ENCODE peak calls at places on chromosomes 1 and 21, in four cellular contexts. One of them, this sample, is unnamed. For H3K4me1, the result is how much of the 10 kb centered on the place peaks cover.

GRCh38 chr1:3393024-3393986 is 61.2 kb upstream of the ARHGEF16 start:
- DNase-seq in breast epithelium: no peak
- DNase-seq in gastrocnemius medialis: no peak
- DNase-seq in prostate gland: no peak
- DNase-seq in this sample: no peak

GRCh38 chr1:12185556-12186276 is 18.9 kb downstream of the TNFRSF1B start:
- DNase-seq in breast epithelium: no peak
- DNase-seq in gastrocnemius medialis: peak
- DNase-seq in prostate gland: no peak
- DNase-seq in this sample: no peak

GRCh38 chr1:56340977-56341376 is 238.4 kb downstream of the PLPP3 start:
- DNase-seq in breast epithelium: no peak
- DNase-seq in gastrocnemius medialis: no peak
- DNase-seq in prostate gland: no peak
- DNase-seq in this sample: no peak

GRCh38 chr1:222933273-222933672 is 118.4 kb downstream of the DISP1 start:
- DNase-seq in breast epithelium: no peak
- DNase-seq in gastrocnemius medialis: no peak
- DNase-seq in prostate gland: no peak
- DNase-seq in this sample: no peak

GRCh38 chr1:230797376-230798186 is 50.4 kb downstream of the CAPN9 start:
- DNase-seq in breast epithelium: peak
- DNase-seq in gastrocnemius medialis: peak
- DNase-seq in prostate gland: peak
- DNase-seq in this sample: peak

GRCh38 chr1:7264101-7264500 is 478.8 kb downstream of the CAMTA1 start:
- DNase-seq in breast epithelium: no peak
- DNase-seq in gastrocnemius medialis: no peak
- DNase-seq in prostate gland: no peak
- DNase-seq in this sample: peak

GRCh38 chr1:184945034-184945433 is 29.3 kb downstream of the NIBAN1 start:
- DNase-seq in breast epithelium: no peak
- DNase-seq in gastrocnemius medialis: no peak
- DNase-seq in prostate gland: no peak
- DNase-seq in this sample: peak

GRCh38 chr1:29672955-29673507 is 436.7 kb downstream of the PTPRU start:
- DNase-seq in breast epithelium: peak
- DNase-seq in gastrocnemius medialis: no peak
- DNase-seq in prostate gland: no peak
- DNase-seq in this sample: peak

GRCh38 chr1:119075614-119076013 is 64.8 kb downstream of the WARS2 start:
- DNase-seq in breast epithelium: no peak
- DNase-seq in gastrocnemius medialis: no peak
- DNase-seq in prostate gland: no peak
- DNase-seq in this sample: no peak

DNA sequence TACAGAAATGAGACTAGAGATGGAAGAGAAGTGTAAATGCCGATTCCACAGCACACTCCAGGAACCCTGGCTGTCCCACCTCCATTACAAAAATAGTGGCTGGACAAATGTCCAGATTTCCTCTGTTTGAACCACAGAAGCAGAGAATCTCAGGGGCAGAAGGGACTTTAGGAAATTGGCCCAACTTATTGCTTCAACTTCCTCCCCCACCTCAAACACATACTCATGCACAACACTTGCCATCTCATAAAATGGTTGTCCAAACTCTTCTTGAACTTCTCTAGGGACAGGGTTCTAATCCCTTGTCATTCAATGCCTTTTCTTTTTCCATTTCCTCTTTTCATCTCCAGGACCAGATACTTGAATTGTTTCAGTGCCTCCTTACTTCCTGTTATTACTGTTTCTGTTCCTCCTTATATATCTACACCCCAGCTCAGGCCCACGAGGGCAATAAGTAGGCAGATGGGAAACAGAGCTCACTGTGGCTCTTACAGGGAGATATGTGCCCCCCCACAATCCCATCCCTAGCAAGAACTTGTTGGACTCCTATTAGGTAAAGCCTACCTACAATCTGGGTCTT is 8.5 kb upstream of the B4GALT3 start:
- DNase-seq in breast epithelium: no peak
- DNase-seq in gastrocnemius medialis: no peak
- DNase-seq in prostate gland: no peak
- DNase-seq in this sample: no peak
- H3K4me1 ChIP-seq in breast epithelium: under half
- H3K4me1 ChIP-seq in gastrocnemius medialis: under half
- H3K4me1 ChIP-seq in prostate gland: under half
- H3K4me1 ChIP-seq in this sample: under half

GRCh38 chr21:33402011-33402979 is 918 bp upstream of the IFNGR2 start:
- DNase-seq in breast epithelium: peak
- DNase-seq in gastrocnemius medialis: peak
- DNase-seq in prostate gland: peak
- DNase-seq in this sample: peak
- TF ChIP-seq POLR2A in breast epithelium: peak
- TF ChIP-seq POLR2A in gastrocnemius medialis: peak
- TF ChIP-seq POLR2A in prostate gland: no peak
- TF ChIP-seq POLR2A in this sample: peak

DNA sequence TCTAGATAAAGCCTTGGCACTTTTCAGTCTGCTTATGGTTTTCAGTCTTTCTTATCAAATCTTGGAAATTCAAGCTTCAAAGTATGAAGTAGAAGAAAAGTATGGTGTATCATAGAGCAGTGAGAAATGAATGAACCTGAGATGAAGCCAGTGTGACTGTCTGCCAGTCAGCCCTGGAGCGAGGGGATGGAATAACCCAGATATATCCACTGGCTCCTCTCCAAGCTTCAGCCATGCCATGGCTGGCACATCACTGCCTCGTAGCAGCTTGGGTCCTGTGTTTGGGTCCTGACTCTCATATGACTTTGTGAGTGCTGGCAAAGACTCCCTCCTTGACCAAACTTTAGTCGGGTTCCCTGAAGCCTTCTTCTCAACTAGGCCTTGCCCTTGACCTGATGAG is 62.6 kb upstream of the PRDX6 start:
- DNase-seq in breast epithelium: no peak
- DNase-seq in gastrocnemius medialis: no peak
- DNase-seq in prostate gland: no peak
- DNase-seq in this sample: no peak
- H3K4me1 ChIP-seq in breast epithelium: under half
- H3K4me1 ChIP-seq in gastrocnemius medialis: under half
- H3K4me1 ChIP-seq in prostate gland: under half
- H3K4me1 ChIP-seq in this sample: under half

DNA sequence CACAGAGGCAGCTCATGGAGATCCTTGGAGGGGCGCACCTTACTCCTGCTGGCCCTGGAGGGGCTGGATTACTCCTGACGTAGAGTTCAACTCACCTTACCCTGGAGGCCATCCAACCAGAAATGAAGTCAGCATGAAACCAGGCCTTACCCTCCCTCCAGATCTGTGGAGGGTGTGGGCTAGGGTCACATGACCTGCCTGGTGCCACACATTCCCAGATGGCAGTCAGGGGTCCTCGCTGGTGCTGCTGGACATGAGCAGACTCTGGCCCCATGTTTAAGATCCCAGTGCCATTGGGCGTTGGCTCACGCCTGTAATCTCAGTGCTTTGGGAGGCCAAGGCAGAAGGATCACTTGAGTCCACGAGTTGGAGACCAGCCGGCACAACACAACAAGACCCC is 4.5 kb downstream of the C21orf58 start:
- DNase-seq in breast epithelium: no peak
- DNase-seq in gastrocnemius medialis: no peak
- DNase-seq in prostate gland: no peak
- DNase-seq in this sample: no peak
- TF ChIP-seq POLR2A in breast epithelium: no peak
- TF ChIP-seq POLR2A in gastrocnemius medialis: no peak
- TF ChIP-seq POLR2A in prostate gland: no peak
- TF ChIP-seq POLR2A in this sample: no peak

GRCh38 chr1:35888255-35888654 is 5.2 kb downstream of the AGO1 start:
- DNase-seq in breast epithelium: no peak
- DNase-seq in gastrocnemius medialis: no peak
- DNase-seq in prostate gland: no peak
- DNase-seq in this sample: no peak
- H3K4me1 ChIP-seq in breast epithelium: under half
- H3K4me1 ChIP-seq in gastrocnemius medialis: under half
- H3K4me1 ChIP-seq in prostate gland: under half
- H3K4me1 ChIP-seq in this sample: under half

GRCh38 chr1:33182896-33183295 is 1.1 kb upstream of the TRIM62 start:
- DNase-seq in breast epithelium: peak
- DNase-seq in gastrocnemius medialis: no peak
- DNase-seq in prostate gland: no peak
- DNase-seq in this sample: peak

GRCh38 chr1:33182452-33182851 is 609 bp upstream of the TRIM62 start:
- DNase-seq in breast epithelium: no peak
- DNase-seq in gastrocnemius medialis: peak
- DNase-seq in prostate gland: peak
- DNase-seq in this sample: peak

GRCh38 chr1:33180226-33181037 is 1.4 kb downstream of the TRIM62 start:
- DNase-seq in breast epithelium: peak
- DNase-seq in gastrocnemius medialis: peak
- DNase-seq in prostate gland: peak
- DNase-seq in this sample: peak

GRCh38 chr1:33181906-33182305 is at the start of gene TRIM62:
- DNase-seq in breast epithelium: peak
- DNase-seq in gastrocnemius medialis: peak
- DNase-seq in prostate gland: peak
- DNase-seq in this sample: peak

GRCh38 chr1:33181038-33181861 is 593 bp downstream of the TRIM62 start:
- DNase-seq in breast epithelium: no peak
- DNase-seq in gastrocnemius medialis: peak
- DNase-seq in prostate gland: peak
- DNase-seq in this sample: peak
- TF ChIP-seq POLR2A in breast epithelium: no peak
- TF ChIP-seq POLR2A in gastrocnemius medialis: peak
- TF ChIP-seq POLR2A in prostate gland: peak
- TF ChIP-seq POLR2A in this sample: no peak

GRCh38 chr21:38990424-38990794 is 184.7 kb downstream of the ETS2 start:
- DNase-seq in breast epithelium: no peak
- DNase-seq in gastrocnemius medialis: no peak
- DNase-seq in prostate gland: no peak
- DNase-seq in this sample: no peak
- H3K4me1 ChIP-seq in breast epithelium: under half
- H3K4me1 ChIP-seq in gastrocnemius medialis: half or more
- H3K4me1 ChIP-seq in prostate gland: under half
- H3K4me1 ChIP-seq in this sample: half or more

DNA sequence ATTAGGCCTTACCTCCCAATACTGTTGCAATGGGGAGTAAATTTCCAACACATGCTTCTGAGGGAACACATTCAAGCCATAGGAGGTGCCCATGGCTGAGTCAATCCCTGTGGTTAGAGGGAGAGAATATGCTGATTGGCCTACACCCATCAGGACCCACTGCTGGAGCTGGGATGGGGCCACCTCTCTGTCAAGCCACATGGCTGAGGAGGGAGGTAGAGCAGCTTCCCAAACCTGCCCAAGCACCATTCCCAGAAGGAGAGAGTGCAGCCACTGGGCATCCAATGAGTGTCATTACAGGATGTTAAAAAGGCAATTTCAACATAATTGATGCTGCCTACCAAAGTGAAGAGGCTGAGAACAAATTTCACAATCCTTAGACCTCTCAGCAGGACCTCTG is 228.1 kb downstream of the C1orf94 start:
- DNase-seq in breast epithelium: no peak
- DNase-seq in gastrocnemius medialis: no peak
- DNase-seq in prostate gland: no peak
- DNase-seq in this sample: peak
- TF ChIP-seq POLR2A in breast epithelium: no peak
- TF ChIP-seq POLR2A in gastrocnemius medialis: no peak
- TF ChIP-seq POLR2A in prostate gland: no peak
- TF ChIP-seq POLR2A in this sample: no peak